ENCODE peak calls at places on chromosome 11, in four cellular contexts. F is GM06990, P is HFF-Myc, X is endothelial cell. T is an unnamed sample.

GRCh38 chr11:61917357-61918109 is at the start of gene RAB3IL1:
- DNase-seq in P (peak), X (peak), F (no peak), T (peak)

GRCh38 chr11:114060402-114061052 is 1.0 kb downstream of the ZBTB16 start:
- DNase-seq in X (peak), P (no peak), F (peak), T (no peak)

GRCh38 chr11:12159351-12160099 is 49.1 kb downstream of the MICAL2 start:
- DNase-seq in F (no peak), X (no peak), P (peak), T (no peak)

GRCh38 chr11:71420455-71421241 is 27.5 kb downstream of the DHCR7 start:
- DNase-seq in F (peak), X (peak), P (no peak), T (no peak)

GRCh38 chr11:59556115-59556882 is 45.0 kb downstream of the OR4D9 start:
- DNase-seq in F (peak), X (peak), P (peak), T (peak)

GRCh38 chr11:6695377-6695776 is 12.2 kb upstream of the MRPL17 start:
- DNase-seq in P (no peak), X (no peak), F (no peak), T (no peak)

GRCh38 chr11:2483426-2483825 is 38.6 kb downstream of the KCNQ1 start:
- DNase-seq in X (no peak), P (no peak), F (no peak), T (no peak)

GRCh38 chr11:11148598-11148997 is 204.5 kb downstream of the CSNK2A3 start:
- DNase-seq in F (no peak), P (no peak), X (no peak), T (no peak)

GRCh38 chr11:130121430-130121978 is 38.1 kb upstream of the ST14 start:
- DNase-seq in P (no peak), X (no peak), F (no peak), T (no peak)

GRCh38 chr11:69430566-69430965 is 50.9 kb upstream of the LINC01488 start:
- DNase-seq in F (no peak), X (no peak), P (no peak), T (no peak)

GRCh38 chr11:16028406-16028805 is 327.9 kb downstream of the SOX6 start:
- DNase-seq in X (no peak), F (no peak), P (no peak), T (no peak)

GRCh38 chr11:32006799-32007388 is 84.0 kb upstream of the RCN1 start:
- DNase-seq in X (peak), P (peak), F (no peak), T (no peak)

GRCh38 chr11:77994434-77995362 is at the start of gene INTS4:
- DNase-seq in X (peak), F (peak), P (peak), T (peak)

GRCh38 chr11:77999446-77999845 is 5.0 kb upstream of the INTS4 start:
- DNase-seq in X (no peak), P (no peak), F (no peak), T (no peak)

DNA sequence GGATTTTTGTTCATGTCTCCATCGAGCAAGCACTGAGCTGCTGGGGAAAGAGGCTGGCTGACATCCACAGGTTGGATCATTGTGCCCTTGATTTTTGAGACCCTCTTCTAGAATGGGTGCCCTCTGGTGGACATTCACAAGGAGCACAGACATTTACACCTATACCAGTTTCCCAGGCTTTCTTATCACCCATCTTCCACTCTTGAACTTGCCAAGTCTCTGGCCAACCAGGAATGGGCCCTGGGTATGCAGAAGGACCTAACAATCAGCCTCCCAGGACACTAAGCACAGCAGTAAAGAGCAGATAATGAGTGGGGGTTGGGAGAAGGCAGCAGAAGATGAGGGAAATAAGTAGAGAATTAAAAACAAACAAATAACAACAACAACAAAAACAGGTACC is 5.7 kb upstream of the INTS4 start:
- DNase-seq in X (peak), F (no peak), P (peak), T (no peak)
- TF ChIP-seq CTCF in X (peak), F (peak), P (peak), T (peak)

GRCh38 chr11:116148056-116148455 is 624.7 kb downstream of the BUD13 start:
- DNase-seq in F (no peak), P (no peak), X (no peak), T (no peak)

GRCh38 chr11:116148645-116149044 is 624.1 kb downstream of the BUD13 start:
- DNase-seq in X (no peak), F (no peak), P (no peak), T (no peak)

GRCh38 chr11:116144387-116144958 is 628.3 kb downstream of the BUD13 start:
- DNase-seq in P (no peak), X (no peak), F (no peak), T (no peak)

GRCh38 chr11:116145187-116145865 is 627.5 kb downstream of the BUD13 start:
- DNase-seq in P (no peak), F (no peak), X (no peak), T (no peak)
- TF ChIP-seq CTCF in P (no peak), F (no peak), X (no peak), T (no peak)

GRCh38 chr11:79052539-79052938 is 388.3 kb downstream of the TENM4 start:
- DNase-seq in X (peak), F (no peak), P (no peak), T (no peak)

GRCh38 chr11:79059171-79059570 is 381.7 kb downstream of the TENM4 start:
- DNase-seq in F (no peak), P (no peak), X (no peak), T (no peak)

GRCh38 chr11:79054636-79055035 is 386.2 kb downstream of the TENM4 start:
- DNase-seq in P (no peak), F (no peak), X (no peak), T (no peak)

GRCh38 chr11:79060081-79060480 is 380.7 kb downstream of the TENM4 start:
- DNase-seq in P (no peak), F (no peak), X (no peak), T (no peak)

GRCh38 chr11:79055866-79056632 is 384.8 kb downstream of the TENM4 start:
- DNase-seq in X (no peak), F (no peak), P (peak), T (no peak)
- TF ChIP-seq CTCF in X (no peak), F (no peak), P (peak), T (no peak)

GRCh38 chr11:45918331-45918941 is 759 bp upstream of the PEX16 start:
- DNase-seq in P (peak), F (peak), X (peak), T (peak)
- TF ChIP-seq CTCF in P (no peak), F (no peak), X (no peak), T (no peak)

GRCh38 chr11:37353192-37353591 is 755.2 kb upstream of the RAG2 start:
- DNase-seq in P (no peak), F (no peak), X (no peak), T (no peak)

GRCh38 chr11:37352485-37352884 is 754.4 kb upstream of the RAG2 start:
- DNase-seq in F (no peak), P (no peak), X (no peak), T (no peak)
- TF ChIP-seq CTCF in F (no peak), P (no peak), X (no peak), T (no peak)

DNA sequence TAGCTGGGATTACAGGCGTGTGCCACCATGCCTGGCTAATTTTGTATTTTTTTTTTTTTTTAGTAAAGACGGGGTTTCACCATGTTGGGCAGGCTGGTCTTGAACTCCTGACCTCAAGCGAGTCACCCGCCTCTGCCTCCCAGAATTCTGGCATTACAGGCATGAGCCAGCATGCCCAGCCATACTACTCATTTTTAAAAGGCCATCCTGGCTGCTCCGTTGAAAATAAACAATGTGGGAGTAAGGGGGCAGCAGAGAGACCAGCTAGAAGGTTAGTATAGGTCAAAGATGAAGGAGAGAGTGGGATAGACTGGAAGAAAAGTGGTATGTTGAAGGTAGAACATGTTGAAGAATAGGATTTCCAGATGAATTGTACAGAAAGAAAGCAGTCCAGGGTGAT is 17.6 kb upstream of the LIN7C start:
- DNase-seq in P (peak), F (no peak), X (no peak), T (no peak)
- TF ChIP-seq CTCF in P (peak), F (no peak), X (no peak), T (no peak)

GRCh38 chr11:46669606-46670243 is 30.7 kb downstream of the ARHGAP1 start:
- DNase-seq in F (no peak), X (no peak), P (no peak), T (no peak)
- TF ChIP-seq CTCF in F (no peak), X (peak), P (peak), T (no peak)

T was measured in mesothelial cell of epicardium.